ENCODE peak calls at places on chromosomes 12 and 14, in eight cellular contexts. D, U, Q, P, A, E, F and I are unnamed samples.

GRCh38 chr12:87923361-87923760 is 105.8 kb downstream of the C12orf50 start:
- DNase-seq in D (no peak), U (no peak), Q (no peak), P (no peak), A (no peak), E (no peak), F (no peak), I (no peak)

GRCh38 chr14:99213101-99213500 is 58.9 kb downstream of the BCL11B start:
- DNase-seq in D (no peak), U (no peak), Q (no peak), P (no peak), A (no peak), E (no peak), F (no peak), I (no peak)

GRCh38 chr14:68530443-68530842 is 262.4 kb downstream of the ZFP36L1 start:
- DNase-seq in D (no peak), U (no peak), Q (no peak), P (no peak), A (no peak), E (no peak), F (no peak), I (no peak)

GRCh38 chr12:115375188-115375991 is 691.4 kb upstream of the TBX3 start:
- DNase-seq in D (no peak), U (no peak), Q (peak), P (no peak), A (no peak), E (no peak), F (peak), I (peak)

GRCh38 chr14:76551906-76552305 is 176.0 kb downstream of the ESRRB start:
- DNase-seq in D (no peak), U (no peak), Q (no peak), P (no peak), A (no peak), E (no peak), F (no peak), I (no peak)

GRCh38 chr14:33364536-33364935 is 425.9 kb downstream of the NPAS3 start:
- DNase-seq in D (no peak), U (no peak), Q (no peak), P (no peak), A (no peak), E (no peak), F (no peak), I (no peak)

GRCh38 chr14:20332386-20332945 is 613 bp downstream of the CCNB1IP1 start:
- DNase-seq in D (no peak), U (no peak), Q (no peak), P (no peak), A (no peak), E (peak), F (no peak), I (peak)

GRCh38 chr12:68290126-68290525 is 36.7 kb upstream of the IL22 start:
- DNase-seq in D (no peak), U (no peak), Q (no peak), P (no peak), A (no peak), E (no peak), F (no peak), I (no peak)

GRCh38 chr12:91053951-91054715 is 3.7 kb downstream of the KERA start:
- DNase-seq in D (no peak), U (peak), Q (peak), P (no peak), A (peak), E (peak), F (peak), I (no peak)

GRCh38 chr12:12443482-12443881 is 86.6 kb downstream of the BORCS5 start:
- DNase-seq in D (no peak), U (peak), Q (no peak), P (peak), A (peak), E (no peak), F (no peak), I (peak)

GRCh38 chr12:54398995-54399793 is 14.7 kb upstream of the ZNF385A start:
- DNase-seq in D (no peak), U (peak), Q (peak), P (peak), A (peak), E (peak), F (peak), I (peak)

GRCh38 chr14:104039214-104039613 is 46.3 kb upstream of the ASPG start:
- DNase-seq in D (no peak), U (no peak), Q (no peak), P (no peak), A (no peak), E (no peak), F (no peak), I (no peak)

GRCh38 chr14:84591827-84592540 is 938.0 kb upstream of the FLRT2 start:
- DNase-seq in D (no peak), U (no peak), Q (no peak), P (no peak), A (no peak), E (no peak), F (no peak), I (no peak)

GRCh38 chr12:2795291-2796186 is 769 bp downstream of the FKBP4 start:
- DNase-seq in D (no peak), U (peak), Q (peak), P (peak), A (peak), E (peak), F (peak), I (peak)
- TF ChIP-seq POLR2A in D (no peak), U (peak), Q (peak), P (peak), A (peak), E (no peak), F (no peak), I (no peak)

GRCh38 chr14:106652494-106652893 is 1126.1 kb downstream of the TMEM121 start:
- DNase-seq in D (no peak), U (no peak), Q (no peak), P (no peak), A (no peak), E (no peak), F (no peak), I (no peak)

GRCh38 chr14:106662947-106663346 is 1136.6 kb downstream of the TMEM121 start:
- DNase-seq in D (no peak), U (no peak), Q (no peak), P (no peak), A (no peak), E (no peak), F (no peak), I (no peak)

DNA sequence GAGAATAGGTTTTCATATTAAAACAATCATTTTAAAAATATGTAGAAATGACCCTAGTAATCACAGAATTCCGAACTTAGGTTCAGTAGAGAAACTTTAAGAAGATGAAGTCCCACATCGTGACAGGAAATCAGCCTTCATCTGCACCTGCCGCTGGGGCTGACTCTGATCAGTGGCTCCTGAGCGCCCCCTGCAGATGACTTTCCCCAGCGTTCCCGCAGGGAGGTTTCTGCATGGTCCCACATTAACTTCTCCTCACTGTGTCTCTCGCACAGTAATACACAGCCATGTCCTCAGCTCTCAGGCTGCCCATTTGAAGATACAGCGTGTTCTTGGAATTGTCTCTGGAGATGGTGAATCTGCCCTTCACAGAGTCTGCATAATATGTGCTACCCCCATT is 1131.1 kb downstream of the TMEM121 start:
- DNase-seq in D (no peak), U (no peak), Q (no peak), P (no peak), A (no peak), E (peak), F (no peak), I (no peak)
- TF ChIP-seq CTCF in D (no peak), U (no peak), Q (no peak), P (no peak), A (no peak), E (no peak), F (no peak), I (no peak)

GRCh38 chr14:101634453-101635237 is 73.3 kb downstream of the DIO3 start:
- DNase-seq in D (no peak), U (no peak), Q (no peak), P (no peak), A (peak), E (no peak), F (no peak), I (no peak)
- H3K4me3 ChIP-seq in D (no peak), U (no peak), Q (no peak), P (no peak), A (no peak), E (no peak), F (no peak), I (no peak)

GRCh38 chr12:123762715-123763052 is 583 bp downstream of the DNAH10 start:
- DNase-seq in D (no peak), U (no peak), Q (no peak), P (no peak), A (no peak), E (no peak), F (no peak), I (no peak)

GRCh38 chr12:123764109-123764508 is 2.0 kb downstream of the DNAH10 start:
- DNase-seq in D (no peak), U (no peak), Q (no peak), P (no peak), A (no peak), E (no peak), F (no peak), I (no peak)

GRCh38 chr12:123763093-123763492 is 992 bp downstream of the DNAH10 start:
- DNase-seq in D (no peak), U (no peak), Q (no peak), P (peak), A (no peak), E (peak), F (no peak), I (no peak)

GRCh38 chr12:123765504-123766035 is 3.5 kb downstream of the DNAH10 start:
- DNase-seq in D (no peak), U (no peak), Q (no peak), P (no peak), A (no peak), E (no peak), F (no peak), I (no peak)

DNA sequence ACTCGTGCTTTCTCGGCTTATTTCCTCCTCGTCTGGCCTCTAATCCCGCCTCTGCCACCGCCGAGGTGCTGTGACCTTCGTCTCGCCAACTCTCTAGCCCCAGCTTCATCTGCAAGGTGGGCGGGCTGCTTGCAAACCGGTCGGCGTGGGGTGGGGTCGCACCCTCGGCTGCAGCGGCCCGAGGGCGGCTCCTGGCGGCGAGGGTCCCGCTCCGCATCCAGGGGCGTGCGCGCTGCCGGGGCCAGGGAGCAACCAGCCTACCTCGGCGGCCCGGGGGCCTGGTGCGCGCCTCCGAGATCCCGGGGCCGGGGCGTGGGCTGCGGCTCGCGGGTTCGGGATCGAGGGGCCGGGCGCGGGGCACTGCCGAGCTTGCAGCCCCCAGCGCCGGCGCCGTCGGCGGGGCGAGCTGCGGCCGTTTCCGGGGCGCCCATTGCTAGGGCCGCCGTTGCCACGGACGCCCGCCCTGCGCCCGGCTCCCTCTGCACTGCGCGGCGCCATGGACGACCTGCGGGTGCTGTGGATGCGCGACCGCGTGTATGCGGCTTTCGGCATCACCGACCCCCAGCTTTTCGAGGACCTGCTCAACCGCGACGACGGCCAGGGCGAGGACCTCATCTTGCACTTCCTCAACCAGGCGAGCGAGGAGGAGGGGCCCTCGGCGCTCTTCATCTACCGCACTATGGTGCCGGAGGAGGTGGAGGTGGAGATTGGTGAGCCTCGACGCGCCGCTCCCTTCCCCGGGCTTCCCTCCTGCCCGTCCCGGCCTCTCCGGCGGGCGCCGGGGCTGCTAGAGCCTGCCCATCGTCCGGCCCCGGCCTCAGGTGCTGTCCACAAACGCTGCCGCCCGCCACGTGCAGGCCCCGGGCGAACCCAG is at the start of gene DNAH10:
- DNase-seq in D (no peak), U (no peak), Q (no peak), P (peak), A (no peak), E (peak), F (no peak), I (peak)
- TF ChIP-seq POLR2A in D (no peak), U (no peak), Q (no peak), P (no peak), A (no peak), E (no peak), F (no peak), I (no peak)

DNA sequence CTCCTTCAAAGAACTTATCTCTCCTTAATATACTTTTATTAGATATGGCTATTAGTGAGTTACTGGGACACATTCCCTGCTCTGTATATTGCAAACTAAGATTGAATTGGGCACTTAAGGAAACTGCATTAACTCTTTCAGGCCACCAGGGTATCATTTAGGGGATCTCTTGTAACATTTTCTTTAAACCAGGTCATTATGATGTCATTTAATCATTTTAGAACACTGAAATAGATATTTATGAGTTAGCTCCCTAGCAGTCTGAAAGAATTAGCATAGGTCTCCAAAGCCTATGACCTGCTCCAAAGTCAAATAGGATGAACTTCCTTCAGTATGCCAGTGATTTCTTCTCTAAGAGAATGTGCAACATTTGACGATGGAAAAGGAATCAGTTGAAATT is 506.9 kb downstream of the FOXG1 start:
- DNase-seq in D (no peak), U (no peak), Q (no peak), P (no peak), A (no peak), E (no peak), F (no peak), I (no peak)
- TF ChIP-seq CTCF in D (no peak), U (no peak), Q (no peak), P (no peak), A (no peak), E (no peak), F (no peak), I (no peak)

DNA sequence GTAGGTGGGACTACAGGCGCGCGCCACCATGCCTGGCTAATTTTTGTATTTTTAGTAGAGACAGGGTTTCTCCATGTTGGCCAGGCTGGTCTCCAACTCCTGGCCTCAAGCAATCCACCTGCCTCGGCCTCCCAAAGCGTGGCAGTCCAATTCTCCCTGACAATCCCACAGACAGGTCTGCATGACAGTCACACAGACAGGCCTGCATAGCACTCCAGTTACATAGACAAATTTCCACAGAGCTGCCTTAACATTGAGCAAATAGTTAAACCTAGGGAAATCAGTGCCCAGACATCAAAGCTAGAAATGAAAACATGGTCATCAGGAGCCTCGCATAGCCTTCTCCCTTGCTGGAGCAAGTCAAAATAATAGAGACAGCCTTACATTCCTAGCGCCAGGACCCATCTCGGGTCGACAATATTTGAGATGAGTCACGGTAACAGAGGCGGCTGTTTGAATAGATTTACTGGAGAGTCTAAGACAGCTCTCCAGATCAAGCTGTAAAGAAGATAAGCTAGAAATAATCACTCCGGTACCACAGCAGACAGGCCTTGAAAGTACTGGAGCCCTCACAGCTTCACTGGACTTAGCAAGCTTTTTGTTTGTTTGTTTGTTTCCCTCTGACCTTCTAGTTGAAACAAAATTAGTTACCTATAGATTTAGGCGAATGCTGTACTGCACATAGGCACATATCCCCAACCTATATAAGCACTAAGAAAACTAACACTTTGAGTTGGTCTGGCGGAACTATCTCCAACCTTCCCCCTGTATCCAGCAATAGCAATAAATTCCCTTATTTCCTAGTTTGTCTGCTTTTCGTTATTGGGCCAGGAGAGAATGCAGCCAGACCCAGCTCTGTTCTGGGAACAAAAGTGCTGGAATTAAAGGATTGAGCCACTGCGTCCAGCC is 23.8 kb upstream of the PYROXD1 start:
- DNase-seq in D (no peak), U (no peak), Q (peak), P (no peak), A (no peak), E (no peak), F (no peak), I (no peak)
- H3K4me3 ChIP-seq in D (no peak), U (no peak), Q (no peak), P (no peak), A (no peak), E (no peak), F (no peak), I (no peak)

GRCh38 chr12:51295651-51296050 is 25.4 kb upstream of the SMAGP start:
- DNase-seq in D (no peak), U (no peak), Q (no peak), P (no peak), A (no peak), E (no peak), F (no peak), I (no peak)

DNA sequence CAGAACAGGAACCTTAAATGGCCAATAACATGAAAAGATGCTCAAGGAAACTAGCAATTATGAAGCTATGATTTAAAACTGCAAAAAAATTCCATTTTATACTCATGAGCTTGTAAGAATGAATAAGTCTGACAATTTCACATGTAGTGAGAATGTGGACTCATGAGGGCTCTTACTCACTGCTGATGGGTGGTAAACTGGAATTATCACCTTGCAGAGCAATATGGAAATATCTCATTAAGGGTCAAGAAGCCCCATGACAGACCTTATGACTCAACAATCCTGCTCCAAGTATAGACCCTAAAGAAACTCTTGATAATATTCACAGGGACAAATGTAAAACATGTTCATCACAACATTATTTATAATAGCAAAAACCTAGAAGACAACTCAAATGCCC is 23.5 kb upstream of the SMAGP start:
- DNase-seq in D (no peak), U (no peak), Q (no peak), P (no peak), A (no peak), E (no peak), F (peak), I (no peak)
- TF ChIP-seq POLR2A in D (no peak), U (no peak), Q (no peak), P (no peak), A (no peak), E (no peak), F (no peak), I (no peak)